ENCODE peak calls at places on chromosome 10, in eight cellular contexts. M, Z, K, S, B, C, I and F are unnamed samples. For H3K4me1, the result is how much of the 10 kb centered on the place peaks cover.

GRCh38 chr10:10891437-10891836 is 126.2 kb upstream of the CELF2 start:
- DNase-seq in M (no peak), Z (no peak), K (peak), S (no peak), B (peak), C (no peak), I (no peak), F (no peak)

GRCh38 chr10:82505009-82505408 is 630.0 kb downstream of the NRG3 start:
- DNase-seq in M (no peak), Z (no peak), K (no peak), S (no peak), B (no peak), C (no peak), I (no peak), F (no peak)

GRCh38 chr10:283916-284356 is 148.7 kb downstream of the ZMYND11 start:
- DNase-seq in M (no peak), Z (no peak), K (no peak), S (no peak), B (no peak), C (no peak), I (no peak), F (no peak)

GRCh38 chr10:129491123-129491734 is 24.2 kb downstream of the MGMT start:
- DNase-seq in M (no peak), Z (no peak), K (peak), S (no peak), B (no peak), C (no peak), I (peak), F (no peak)

GRCh38 chr10:118501637-118502440 is 93.6 kb downstream of the PRLHR start:
- DNase-seq in M (peak), Z (no peak), K (peak), S (no peak), B (peak), C (no peak), I (peak), F (no peak)

GRCh38 chr10:70589762-70590662 is 12.5 kb downstream of the PRF1 start:
- DNase-seq in M (no peak), Z (no peak), K (peak), S (no peak), B (peak), C (no peak), I (no peak), F (peak)

GRCh38 chr10:34111179-34111578 is 703.9 kb downstream of the PARD3 start:
- DNase-seq in M (no peak), Z (no peak), K (no peak), S (no peak), B (no peak), C (no peak), I (no peak), F (no peak)

GRCh38 chr10:112247791-112248190 is 35.4 kb upstream of the TECTB start:
- DNase-seq in M (no peak), Z (no peak), K (no peak), S (no peak), B (no peak), C (no peak), I (no peak), F (no peak)

GRCh38 chr10:28991326-28991725 is 297.5 kb upstream of the LYZL1 start:
- DNase-seq in M (peak), Z (no peak), K (peak), S (peak), B (peak), C (no peak), I (peak), F (peak)

GRCh38 chr10:47449979-47450378 is 33.9 kb downstream of the ANXA8 start:
- DNase-seq in M (no peak), Z (no peak), K (no peak), S (peak), B (no peak), C (no peak), I (no peak), F (no peak)

GRCh38 chr10:106609867-106610266 is 554.6 kb downstream of the SORCS1 start:
- DNase-seq in M (no peak), Z (no peak), K (peak), S (no peak), B (no peak), C (no peak), I (peak), F (no peak)

GRCh38 chr10:86922553-86922961 is 34.9 kb downstream of the MMRN2 start:
- DNase-seq in M (no peak), Z (no peak), K (no peak), S (no peak), B (no peak), C (no peak), I (no peak), F (no peak)

GRCh38 chr10:16967866-16968721 is 150.9 kb upstream of the RSU1 start:
- DNase-seq in M (peak), Z (no peak), K (peak), S (no peak), B (peak), C (peak), I (peak), F (no peak)

GRCh38 chr10:104406715-104407517 is 53.3 kb downstream of the CFAP58 start:
- DNase-seq in M (peak), Z (no peak), K (peak), S (no peak), B (peak), C (no peak), I (peak), F (peak)

GRCh38 chr10:116769368-116769767 is 27.0 kb upstream of the HSPA12A start:
- DNase-seq in M (no peak), Z (no peak), K (no peak), S (no peak), B (no peak), C (no peak), I (no peak), F (no peak)

GRCh38 chr10:96988421-96988820 is 156.3 kb downstream of the LCOR start:
- DNase-seq in M (no peak), Z (no peak), K (no peak), S (no peak), B (no peak), C (no peak), I (no peak), F (no peak)

GRCh38 chr10:50216894-50217293 is 34.4 kb downstream of the ASAH2 start:
- DNase-seq in M (no peak), Z (no peak), K (peak), S (no peak), B (no peak), C (no peak), I (peak), F (peak)

GRCh38 chr10:73744690-73744994 is 470 bp downstream of the SEC24C start:
- DNase-seq in M (peak), Z (no peak), K (peak), S (peak), B (peak), C (no peak), I (peak), F (no peak)

GRCh38 chr10:73743327-73743904 is 756 bp upstream of the SEC24C start:
- DNase-seq in M (no peak), Z (no peak), K (peak), S (no peak), B (no peak), C (no peak), I (no peak), F (no peak)

GRCh38 chr10:73743905-73744689 is at the start of gene SEC24C:
- DNase-seq in M (peak), Z (peak), K (peak), S (peak), B (peak), C (peak), I (peak), F (peak)

GRCh38 chr10:73750807-73751206 is 6.6 kb downstream of the SEC24C start:
- DNase-seq in M (no peak), Z (no peak), K (no peak), S (no peak), B (no peak), C (no peak), I (no peak), F (no peak)

GRCh38 chr10:73746721-73747120 is 2.5 kb downstream of the SEC24C start:
- DNase-seq in M (no peak), Z (no peak), K (no peak), S (no peak), B (no peak), C (no peak), I (no peak), F (no peak)
- H3K4me1 ChIP-seq in M (under half), Z (under half), K (under half), S (half or more), B (under half), C (under half), I (under half), F (under half)

GRCh38 chr10:75140246-75140645 is 28.8 kb downstream of the SAMD8 start:
- DNase-seq in M (no peak), Z (no peak), K (no peak), S (no peak), B (no peak), C (no peak), I (no peak), F (no peak)

GRCh38 chr10:75146780-75147179 is 35.3 kb downstream of the SAMD8 start:
- DNase-seq in M (no peak), Z (no peak), K (no peak), S (no peak), B (no peak), C (no peak), I (peak), F (no peak)

GRCh38 chr10:75137533-75138438 is 26.3 kb downstream of the SAMD8 start:
- DNase-seq in M (peak), Z (no peak), K (peak), S (no peak), B (peak), C (no peak), I (peak), F (no peak)

GRCh38 chr10:75145590-75145989 is 34.1 kb downstream of the SAMD8 start:
- DNase-seq in M (no peak), Z (no peak), K (no peak), S (no peak), B (no peak), C (no peak), I (no peak), F (no peak)

DNA sequence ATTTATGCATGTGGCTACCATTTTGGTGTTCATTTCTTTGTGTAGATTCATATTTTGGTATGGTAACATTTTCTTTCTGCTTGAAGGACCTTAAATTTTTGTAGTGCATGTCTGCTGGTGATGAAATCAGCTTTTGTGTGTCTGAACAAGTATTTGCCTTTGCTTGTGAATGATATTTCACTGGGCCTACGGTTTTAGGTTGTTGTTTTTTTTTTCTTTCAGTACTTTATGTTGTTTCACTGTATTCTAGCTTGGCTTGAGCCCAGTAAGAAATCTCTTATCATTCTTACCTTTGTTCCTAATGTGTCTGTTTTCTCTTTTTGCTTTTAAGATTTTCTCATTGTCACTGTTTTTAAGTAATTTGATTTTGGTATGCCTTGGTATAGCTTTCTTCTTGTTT is 31.9 kb downstream of the SAMD8 start:
- DNase-seq in M (no peak), Z (no peak), K (peak), S (no peak), B (no peak), C (no peak), I (peak), F (no peak)
- H3K4me1 ChIP-seq in M (under half), Z (under half), K (under half), S (under half), B (under half), C (under half), I (under half), F (under half)

DNA sequence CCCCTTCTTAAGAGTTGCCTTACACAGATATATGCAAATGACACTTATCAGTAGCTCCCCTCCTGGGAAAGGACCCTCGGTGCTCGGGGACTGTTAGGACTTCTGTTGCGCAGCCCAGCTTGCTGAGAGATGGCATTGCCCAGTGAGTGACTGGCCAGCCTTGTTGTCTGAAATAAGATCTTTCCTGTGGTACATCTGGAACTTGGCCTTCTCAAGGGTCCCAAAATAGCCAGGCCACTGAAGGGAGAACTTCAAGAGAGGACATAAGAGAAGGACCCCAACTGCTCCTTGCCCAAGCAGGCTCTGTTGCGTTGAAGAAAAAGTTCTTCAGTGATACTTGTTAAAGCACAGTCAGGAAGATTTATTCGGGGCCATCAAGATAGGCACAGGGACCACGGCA is 17.3 kb downstream of the BAG3 start:
- DNase-seq in M (no peak), Z (no peak), K (no peak), S (no peak), B (no peak), C (no peak), I (no peak), F (no peak)
- H3K4me1 ChIP-seq in M (half or more), Z (under half), K (half or more), S (half or more), B (under half), C (under half), I (half or more), F (under half)

GRCh38 chr10:92813979-92814378 is 34.3 kb upstream of the EXOC6 start:
- DNase-seq in M (no peak), Z (no peak), K (no peak), S (no peak), B (no peak), C (no peak), I (peak), F (no peak)

GRCh38 chr10:92816106-92816505 is 32.2 kb upstream of the EXOC6 start:
- DNase-seq in M (no peak), Z (no peak), K (peak), S (no peak), B (no peak), C (no peak), I (peak), F (no peak)

GRCh38 chr10:92810934-92811532 is 37.3 kb upstream of the EXOC6 start:
- DNase-seq in M (no peak), Z (no peak), K (no peak), S (no peak), B (no peak), C (no peak), I (no peak), F (peak)

GRCh38 chr10:92811986-92812385 is 36.3 kb upstream of the EXOC6 start:
- DNase-seq in M (no peak), Z (no peak), K (no peak), S (no peak), B (no peak), C (no peak), I (no peak), F (no peak)

DNA sequence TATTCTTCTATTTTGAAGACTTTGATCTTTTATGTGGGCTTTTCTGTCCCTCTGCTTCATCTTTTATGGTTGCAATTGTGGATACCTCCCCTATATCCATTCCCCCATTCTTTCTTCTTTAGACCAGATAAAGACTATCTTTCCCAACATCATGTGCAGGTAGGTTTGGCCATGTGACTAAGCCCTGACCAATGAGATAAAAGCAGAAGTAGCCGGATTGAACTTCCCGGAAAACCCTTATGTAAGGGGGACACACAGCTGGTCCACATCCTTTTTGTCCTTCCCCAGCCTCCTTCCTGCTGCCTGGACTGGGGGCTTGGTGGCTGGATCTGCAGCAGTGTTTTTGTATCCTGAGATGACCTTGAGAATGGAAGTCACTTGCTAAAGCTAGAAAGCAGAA is 33.5 kb upstream of the EXOC6 start:
- DNase-seq in M (no peak), Z (no peak), K (no peak), S (no peak), B (no peak), C (no peak), I (no peak), F (no peak)
- H3K4me1 ChIP-seq in M (under half), Z (under half), K (under half), S (under half), B (under half), C (under half), I (under half), F (under half)

GRCh38 chr10:114525368-114525949 is 121.2 kb upstream of the AFAP1L2 start:
- DNase-seq in M (no peak), Z (no peak), K (no peak), S (no peak), B (no peak), C (no peak), I (peak), F (peak)
- H3K4me1 ChIP-seq in M (half or more), Z (under half), K (under half), S (half or more), B (under half), C (under half), I (under half), F (under half)

DNA sequence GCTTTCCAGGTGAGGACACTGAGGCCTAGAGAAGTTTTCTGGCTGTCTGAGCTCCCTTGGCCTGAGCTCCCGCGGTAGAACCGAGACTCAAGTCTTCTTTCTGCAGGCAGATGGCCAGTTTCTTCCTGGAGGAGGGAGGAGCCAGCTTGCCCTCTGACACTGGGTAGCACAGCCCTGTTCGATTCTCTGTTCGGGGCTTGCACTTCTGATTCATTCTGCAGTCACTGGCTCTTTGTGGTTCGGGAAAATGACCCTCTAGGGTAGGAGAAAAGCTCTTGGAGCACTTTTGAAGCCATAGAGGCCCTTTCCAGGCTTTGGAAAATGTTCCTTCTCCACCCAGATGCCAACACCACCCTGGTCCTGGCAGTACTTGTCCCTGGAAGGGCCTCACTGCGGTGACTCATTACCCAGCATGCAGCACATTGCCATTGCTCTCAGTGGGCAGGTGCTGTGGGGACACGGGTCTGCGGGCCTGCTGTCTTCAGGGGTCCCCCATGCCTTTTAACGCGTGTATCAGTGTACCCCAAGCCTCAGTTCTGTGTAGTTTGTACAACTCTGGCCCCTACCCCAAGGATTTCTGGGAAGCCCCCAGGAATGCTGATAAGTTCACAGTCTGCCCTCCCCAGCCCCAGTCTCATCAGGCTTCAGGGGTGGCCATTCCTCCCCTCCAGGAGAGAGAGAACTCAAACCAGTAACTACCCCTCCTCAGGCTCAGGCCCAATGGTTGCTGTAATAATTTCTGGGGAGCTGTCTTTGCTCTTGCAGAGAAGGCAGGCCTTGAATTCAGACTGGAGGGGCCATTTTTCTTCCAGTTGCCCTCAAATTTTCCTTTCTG is 11.9 kb downstream of the CHST3 start:
- DNase-seq in M (peak), Z (no peak), K (peak), S (no peak), B (no peak), C (peak), I (peak), F (no peak)
- H3K4me1 ChIP-seq in M (half or more), Z (half or more), K (half or more), S (half or more), B (half or more), C (under half), I (half or more), F (under half)

GRCh38 chr10:22672594-22673392 is 41.6 kb downstream of the PIP4K2A start:
- DNase-seq in M (no peak), Z (no peak), K (no peak), S (no peak), B (no peak), C (no peak), I (no peak), F (no peak)
- H3K4me1 ChIP-seq in M (under half), Z (under half), K (under half), S (under half), B (under half), C (under half), I (under half), F (under half)

GRCh38 chr10:95547791-95548435 is 13.3 kb downstream of the SORBS1 start:
- DNase-seq in M (no peak), Z (no peak), K (no peak), S (no peak), B (no peak), C (no peak), I (no peak), F (no peak)
- H3K4me1 ChIP-seq in M (under half), Z (under half), K (under half), S (under half), B (under half), C (under half), I (under half), F (under half)